ENCODE peak calls at places on chromosomes 4 and X, in five cellular contexts. R, C, Q, P and M are unnamed samples.
A peak's percentile ranks its signal among the peaks of the same experiment; 100 is the strongest.

GRCh38 chr4:110287130-110287529 is 88.7 kb upstream of the ELOVL6 start:
- DNase-seq in P (no peak), C (no peak), R (peak; percentile 44), Q (no peak), M (peak; percentile 5)

GRCh38 chr4:175394213-175394612 is 417.9 kb downstream of the GPM6A start:
- DNase-seq in P (no peak), C (no peak), R (no peak), Q (no peak), M (no peak)

GRCh38 chr4:61068745-61069144 is 131.4 kb upstream of the ADGRL3 start:
- DNase-seq in Q (no peak), P (no peak), R (no peak), C (no peak), M (no peak)

GRCh38 chr4:15143551-15143950 is 141.3 kb downstream of the CPEB2 start:
- DNase-seq in P (no peak), R (no peak), C (no peak), Q (no peak), M (no peak)

GRCh38 chrX:30635630-30636029 is 17.6 kb upstream of the GK start:
- DNase-seq in C (peak; percentile 13), Q (no peak), P (peak; percentile 37), R (no peak), M (peak; percentile 29)

GRCh38 chr4:122224348-122224747 is 72.2 kb downstream of the BLTP1 start:
- DNase-seq in R (no peak), P (no peak), C (peak; percentile 9), Q (no peak), M (no peak)

GRCh38 chr4:94452476-94453300 is 946 bp downstream of the PDLIM5 start:
- DNase-seq in Q (peak; percentile 69), P (peak; percentile 54), C (peak; percentile 39), R (peak; percentile 61), M (peak; percentile 81)

GRCh38 chr4:123659262-123659661 is 262.7 kb downstream of the SPRY1 start:
- DNase-seq in C (no peak), R (no peak), P (no peak), Q (no peak), M (no peak)

GRCh38 chrX:15511563-15511962 is 11.0 kb downstream of the BMX start:
- DNase-seq in Q (no peak), C (no peak), R (no peak), P (no peak), M (no peak)

GRCh38 chrX:15514279-15514678 is 13.7 kb downstream of the BMX start:
- DNase-seq in Q (no peak), C (peak; percentile 13), R (no peak), P (no peak), M (no peak)

GRCh38 chrX:15512401-15512965 is 11.9 kb downstream of the BMX start:
- DNase-seq in R (no peak), P (no peak), C (no peak), Q (no peak), M (no peak)

GRCh38 chrX:15507005-15507404 is 6.4 kb downstream of the BMX start:
- DNase-seq in C (no peak), P (no peak), Q (no peak), R (no peak), M (no peak)

GRCh38 chrX:15509845-15510244 is 9.2 kb downstream of the BMX start:
- DNase-seq in Q (no peak), C (no peak), R (no peak), P (no peak), M (no peak)
- TF ChIP-seq JUND in Q (no peak), C (no peak), R (no peak), P (no peak), M (no peak)

GRCh38 chr4:47704693-47705325 is 133.1 kb downstream of the CORIN start:
- DNase-seq in P (peak; percentile 58), R (no peak), C (no peak), Q (no peak), M (no peak)
- TF ChIP-seq JUND in P (no peak), R (no peak), C (no peak), Q (no peak), M (no peak)

DNA sequence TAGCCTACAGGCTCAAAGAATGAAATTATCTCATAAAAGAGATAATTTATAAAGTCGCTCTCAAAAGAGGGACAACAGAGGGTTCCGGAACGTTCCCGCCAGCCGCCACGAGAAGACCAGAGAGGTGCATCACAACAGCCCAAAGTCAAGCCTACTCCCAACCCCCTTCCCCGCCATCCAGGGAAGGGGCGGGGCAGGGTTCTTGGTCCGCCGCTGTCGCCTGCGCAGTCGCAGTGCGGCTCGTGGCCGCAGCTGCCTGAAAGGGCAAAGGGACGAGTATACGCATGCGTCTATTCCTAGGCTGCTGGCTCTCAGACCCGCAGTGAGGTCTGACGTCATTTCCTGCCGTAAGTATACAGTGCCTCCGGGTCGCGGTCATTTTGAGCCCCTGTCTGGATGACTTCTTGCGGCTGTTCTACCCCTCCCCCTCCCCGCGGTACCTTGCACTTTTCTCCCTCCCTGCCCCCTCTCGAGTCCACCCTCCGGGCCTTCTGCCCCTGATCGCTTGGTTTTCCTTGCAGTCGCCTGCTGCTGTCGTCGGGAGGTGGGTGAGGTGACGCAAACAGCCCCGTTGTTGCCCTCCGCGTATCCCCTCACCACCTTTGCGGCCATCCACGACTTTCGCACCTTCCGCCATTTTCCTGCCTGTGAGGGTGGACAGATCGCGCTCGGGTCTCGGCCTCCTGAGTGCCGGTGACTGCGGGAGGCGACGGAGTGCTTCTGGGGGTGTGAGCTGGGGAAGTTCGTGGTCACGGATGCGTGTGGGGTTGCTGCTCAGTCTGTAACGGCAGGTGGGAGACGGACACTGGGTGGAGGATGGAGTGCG is at the start of gene OCIAD1:
- DNase-seq in C (peak; percentile 98), P (peak; percentile 96), R (peak; percentile 99), Q (peak; percentile 89), M (peak; percentile 98)
- TF ChIP-seq JUND in C (peak; percentile 97), P (no peak), R (no peak), Q (peak; percentile 87), M (no peak)

GRCh38 chrX:44480591-44480990 is 62.1 kb downstream of the FUNDC1 start:
- DNase-seq in P (no peak), R (no peak), Q (no peak), C (no peak), M (no peak)
- TF ChIP-seq JUND in P (no peak), R (no peak), Q (no peak), C (no peak), M (no peak)

GRCh38 chr4:22595684-22596083 is 79.8 kb upstream of the ADGRA3 start:
- DNase-seq in Q (no peak), C (no peak), P (peak; percentile 35), R (no peak), M (no peak)
- TF ChIP-seq JUND in Q (no peak), C (no peak), P (no peak), R (no peak), M (no peak)

DNA sequence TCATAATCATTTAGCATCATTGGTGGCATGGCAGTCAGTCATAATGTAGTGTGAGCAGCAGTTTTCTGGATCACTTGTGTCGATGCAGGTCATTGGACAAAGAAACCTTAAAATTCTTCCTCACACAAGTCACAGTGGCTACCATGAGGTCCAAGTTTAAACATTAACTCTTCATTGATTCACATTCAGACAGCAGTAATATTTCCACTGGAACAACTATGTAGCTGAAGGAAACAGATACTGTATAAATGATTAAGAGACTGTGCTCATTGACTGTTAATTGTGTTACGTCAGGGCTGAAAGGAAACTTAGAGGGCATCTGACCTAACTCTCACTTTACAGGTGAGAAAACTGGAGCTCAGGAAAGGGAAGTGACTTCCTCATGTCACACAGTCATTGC is 261.8 kb downstream of the KLHL13 start:
- DNase-seq in R (no peak), P (no peak), C (no peak), Q (no peak), M (no peak)
- TF ChIP-seq JUND in R (no peak), P (no peak), C (no peak), Q (no peak), M (no peak)

GRCh38 chrX:20521245-20521644 is 254.5 kb upstream of the RPS6KA3 start:
- DNase-seq in C (no peak), Q (no peak), P (no peak), R (no peak), M (no peak)
- TF ChIP-seq JUND in C (no peak), Q (no peak), P (peak; percentile 32), R (no peak), M (no peak)

DNA sequence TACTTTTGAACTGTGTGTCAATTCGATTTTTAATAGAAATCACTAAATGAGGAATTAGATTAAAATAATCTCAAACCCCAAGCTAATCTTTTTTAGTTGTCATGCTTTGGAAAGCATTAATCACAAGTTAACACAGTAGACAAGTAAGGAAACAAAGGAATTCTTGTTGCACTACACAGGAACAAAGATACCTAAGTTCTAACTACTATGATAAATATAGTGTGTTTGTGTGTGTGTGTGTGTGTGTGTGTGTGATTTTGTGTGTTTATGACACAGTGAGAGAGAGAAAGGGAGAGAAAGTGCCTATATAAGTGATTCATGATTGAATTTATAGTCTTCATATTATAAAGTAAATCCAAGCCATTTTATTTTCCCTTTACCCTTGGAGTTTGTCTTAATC is 931.4 kb downstream of the PCDH7 start:
- DNase-seq in Q (no peak), P (no peak), C (no peak), R (no peak), M (no peak)
- TF ChIP-seq JUND in Q (no peak), P (no peak), C (no peak), R (no peak), M (no peak)